ENCODE peak calls at places on chromosomes 12 and 14, in seven cellular contexts. G is ovary, P is pancreas, F is iPS DF 6.9, C is transverse colon, J is IMR-90, W is body of pancreas. N is an unnamed sample. For H3K27me3, the result is how much of the 10 kb centered on the place peaks cover.

GRCh38 chr14:63895510-63895909 is 42.7 kb downstream of the SYNE2 start:
- DNase-seq in G (no peak), P (no peak), F (no peak), C (no peak), J (no peak), W (no peak), N (no peak)

GRCh38 chr12:72241552-72241951 is 30.6 kb upstream of the TRHDE start:
- DNase-seq in G (no peak), P (no peak), F (no peak), C (no peak), J (no peak), W (no peak), N (no peak)

GRCh38 chr12:87439990-87440827 is 589.0 kb downstream of the C12orf50 start:
- DNase-seq in G (no peak), P (no peak), F (no peak), C (peak), J (peak), W (peak), N (no peak)

GRCh38 chr12:3998968-3999792 is 126.0 kb upstream of the PARP11 start:
- DNase-seq in G (no peak), P (peak), F (no peak), C (peak), J (no peak), W (peak), N (no peak)

GRCh38 chr12:31362759-31363415 is 36.9 kb upstream of the SINHCAF start:
- DNase-seq in G (no peak), P (no peak), F (no peak), C (peak), J (no peak), W (no peak), N (no peak)

GRCh38 chr12:48988030-48988649 is 10.0 kb downstream of the WNT1 start:
- DNase-seq in G (no peak), P (no peak), F (no peak), C (peak), J (peak), W (peak), N (no peak)

GRCh38 chr12:94954029-94954685 is 49.3 kb downstream of the NDUFA12 start:
- DNase-seq in G (no peak), P (peak), F (no peak), C (peak), J (peak), W (peak), N (no peak)

GRCh38 chr12:45232771-45233372 is 17.0 kb downstream of the ANO6 start:
- DNase-seq in G (no peak), P (peak), F (no peak), C (no peak), J (peak), W (peak), N (peak)

GRCh38 chr12:107322063-107322462 is 228.7 kb upstream of the CRY1 start:
- DNase-seq in G (no peak), P (no peak), F (no peak), C (no peak), J (no peak), W (no peak), N (no peak)

GRCh38 chr12:113070117-113070906 is 13.8 kb downstream of the DTX1 start:
- DNase-seq in G (no peak), P (no peak), F (no peak), C (peak), J (no peak), W (no peak), N (no peak)

GRCh38 chr14:61749867-61750266 is 12.4 kb upstream of the SNAPC1 start:
- DNase-seq in G (no peak), P (no peak), F (no peak), C (peak), J (no peak), W (no peak), N (no peak)

GRCh38 chr14:54881235-54881760 is 21.3 kb downstream of the GCH1 start:
- DNase-seq in G (no peak), P (no peak), F (no peak), C (no peak), J (peak), W (no peak), N (no peak)

GRCh38 chr14:68877993-68878575 is 85.2 kb upstream of the ZFP36L1 start:
- DNase-seq in G (no peak), P (no peak), F (no peak), C (no peak), J (no peak), W (no peak), N (no peak)

GRCh38 chr14:94582199-94582750 is 1.0 kb downstream of the SERPINA5 start:
- DNase-seq in G (peak), P (peak), F (no peak), C (no peak), J (no peak), W (peak), N (no peak)

GRCh38 chr12:98594050-98594853 is 766 bp downstream of the SLC25A3 start:
- DNase-seq in G (no peak), P (peak), F (no peak), C (peak), J (no peak), W (peak), N (peak)

GRCh38 chr14:50955373-50956043 is 11.2 kb upstream of the PYGL start:
- DNase-seq in G (no peak), P (no peak), F (no peak), C (peak), J (peak), W (peak), N (peak)

GRCh38 chr12:108694812-108695278 is 36.5 kb downstream of the CORO1C start:
- DNase-seq in G (no peak), P (no peak), F (no peak), C (no peak), J (peak), W (no peak), N (no peak)

GRCh38 chr14:82905762-82906161 is 1372.1 kb upstream of the SEL1L start:
- DNase-seq in G (no peak), P (no peak), F (no peak), C (no peak), J (no peak), W (no peak), N (no peak)

GRCh38 chr12:27824126-27824842 is 44.2 kb upstream of the MANSC4 start:
- DNase-seq in G (no peak), P (no peak), F (no peak), C (no peak), J (no peak), W (no peak), N (no peak)

GRCh38 chr12:25713264-25713663 is 160.2 kb upstream of the LMNTD1 start:
- DNase-seq in G (no peak), P (no peak), F (no peak), C (no peak), J (no peak), W (no peak), N (no peak)

GRCh38 chr12:5344131-5344530 is 87.8 kb upstream of the NTF3 start:
- DNase-seq in G (no peak), P (no peak), F (no peak), C (no peak), J (no peak), W (no peak), N (no peak)

GRCh38 chr12:5345534-5345933 is 86.4 kb upstream of the NTF3 start:
- DNase-seq in G (no peak), P (no peak), F (no peak), C (no peak), J (no peak), W (no peak), N (no peak)

GRCh38 chr12:5343711-5344110 is 88.2 kb upstream of the NTF3 start:
- DNase-seq in G (no peak), P (no peak), F (no peak), C (no peak), J (no peak), W (no peak), N (no peak)

GRCh38 chr12:5348491-5348890 is 83.4 kb upstream of the NTF3 start:
- DNase-seq in G (no peak), P (no peak), F (no peak), C (no peak), J (no peak), W (no peak), N (no peak)

DNA sequence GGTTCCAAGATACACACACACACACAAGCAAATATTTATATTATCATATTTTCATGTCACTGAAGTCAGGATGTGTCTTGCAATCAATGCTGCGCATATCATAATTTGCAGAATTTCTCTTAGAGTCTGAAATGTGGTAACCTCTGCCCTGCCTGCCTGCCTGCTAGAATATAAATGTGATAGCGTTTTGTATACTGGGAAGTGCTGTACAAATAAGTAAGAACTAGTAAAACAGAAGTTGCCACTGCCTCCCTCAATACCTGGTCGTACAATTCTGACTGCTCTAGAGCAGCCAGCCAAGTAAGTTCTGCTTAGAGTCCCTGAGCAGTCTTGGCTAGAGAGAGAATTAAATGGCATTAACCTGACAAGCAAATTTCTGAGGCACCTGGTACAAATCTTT is 83.9 kb upstream of the NTF3 start:
- DNase-seq in G (no peak), P (no peak), F (no peak), C (no peak), J (no peak), W (no peak), N (no peak)
- H3K27me3 ChIP-seq in G (under half), P (under half), F (under half), C (under half), J (under half), W (under half), N (under half)

GRCh38 chr14:52949249-52949648 is 1.6 kb downstream of the FERMT2 start:
- DNase-seq in G (no peak), P (no peak), F (no peak), C (no peak), J (no peak), W (no peak), N (no peak)

GRCh38 chr14:52949711-52950409 is 990 bp downstream of the FERMT2 start:
- DNase-seq in G (no peak), P (no peak), F (no peak), C (no peak), J (peak), W (peak), N (no peak)

GRCh38 chr14:52950898-52951729 is at the start of gene FERMT2:
- DNase-seq in G (peak), P (peak), F (peak), C (peak), J (peak), W (peak), N (peak)

GRCh38 chr14:52950410-52950897 is 396 bp downstream of the FERMT2 start:
- DNase-seq in G (peak), P (peak), F (no peak), C (peak), J (peak), W (peak), N (peak)

GRCh38 chr14:52951730-52952481 is 1.1 kb upstream of the FERMT2 start:
- DNase-seq in G (no peak), P (peak), F (no peak), C (peak), J (peak), W (peak), N (peak)
- H3K27me3 ChIP-seq in G (under half), P (under half), F (under half), C (half or more), J (under half), W (under half), N (under half)

DNA sequence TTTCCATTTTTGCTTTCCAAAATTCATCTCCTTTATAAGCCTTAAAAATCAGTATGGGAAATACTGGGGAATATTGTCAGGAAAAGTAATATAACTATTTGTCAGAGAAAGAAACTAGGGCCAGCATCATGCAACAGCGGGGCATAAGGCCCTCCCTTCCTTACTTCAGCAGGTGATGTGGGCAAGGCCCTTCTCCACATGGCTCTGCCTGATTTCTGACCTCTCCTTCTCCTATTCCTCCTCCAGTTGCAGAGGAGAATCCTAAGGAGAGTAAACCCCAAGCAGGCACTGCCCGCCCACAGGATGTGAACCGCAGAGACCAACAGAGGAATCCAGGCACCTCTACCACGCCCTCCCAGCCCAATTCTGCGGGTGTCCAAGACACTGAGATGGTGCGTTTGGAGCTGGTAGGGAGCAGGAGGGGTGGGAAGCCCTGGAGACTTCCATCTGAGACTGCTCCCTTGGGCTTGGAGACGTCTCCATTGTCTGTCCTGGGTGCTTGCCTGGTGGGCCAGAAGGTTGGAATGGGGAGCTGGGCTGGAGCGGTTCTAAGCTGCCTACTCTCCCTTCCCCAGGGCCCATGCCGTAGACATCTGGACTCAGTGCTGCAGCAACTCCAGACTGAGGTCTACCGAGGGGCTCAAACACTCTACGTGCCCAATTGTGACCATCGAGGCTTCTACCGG is 2.7 kb upstream of the SOAT2 start:
- DNase-seq in G (no peak), P (no peak), F (no peak), C (no peak), J (no peak), W (no peak), N (no peak)
- H3K27me3 ChIP-seq in G (under half), P (under half), F (under half), C (under half), J (under half), W (under half), N (under half)

GRCh38 chr14:96197163-96197852 is 7.3 kb upstream of the BDKRB2 start:
- DNase-seq in G (no peak), P (no peak), F (no peak), C (no peak), J (no peak), W (no peak), N (no peak)

GRCh38 chr14:96194262-96194656 is 10.4 kb upstream of the BDKRB2 start:
- DNase-seq in G (no peak), P (no peak), F (no peak), C (no peak), J (no peak), W (no peak), N (no peak)

GRCh38 chr14:96192975-96193805 is 11.4 kb upstream of the BDKRB2 start:
- DNase-seq in G (no peak), P (no peak), F (no peak), C (no peak), J (no peak), W (peak), N (no peak)

GRCh38 chr14:96194657-96195431 is 9.8 kb upstream of the BDKRB2 start:
- DNase-seq in G (no peak), P (peak), F (no peak), C (no peak), J (no peak), W (peak), N (no peak)

DNA sequence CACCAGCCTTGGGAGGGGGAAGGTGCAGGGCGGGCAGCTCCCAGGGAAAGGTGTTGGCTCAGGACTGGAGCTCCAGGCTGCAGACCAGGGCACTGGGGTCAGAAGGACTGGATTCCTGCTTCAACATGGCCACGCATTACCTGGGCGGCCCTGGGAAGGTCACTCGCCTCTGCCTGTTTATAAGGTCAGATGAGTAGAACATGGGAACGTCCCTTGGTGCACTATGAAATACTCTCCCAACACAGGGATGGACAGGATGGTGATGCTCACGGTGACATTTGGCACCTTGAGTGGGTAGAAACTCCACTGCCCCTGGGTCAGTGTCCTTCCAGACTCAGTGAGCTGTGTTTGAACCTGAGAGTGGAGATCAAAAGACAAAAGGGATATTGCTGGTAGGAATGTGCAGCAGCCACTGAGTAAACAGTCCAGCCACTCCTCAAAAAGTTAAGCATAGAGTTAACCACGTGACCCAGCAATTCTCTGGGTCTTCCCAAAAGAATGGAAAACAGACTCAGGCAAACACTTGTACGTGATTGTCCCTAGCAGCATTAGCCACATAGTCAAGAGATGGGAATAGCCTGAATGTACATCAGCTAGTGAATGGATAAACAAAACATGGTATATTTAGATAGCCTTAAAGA is 9.1 kb upstream of the BDKRB2 start:
- DNase-seq in G (no peak), P (no peak), F (no peak), C (no peak), J (no peak), W (no peak), N (no peak)
- H3K27me3 ChIP-seq in G (under half), P (under half), F (under half), C (under half), J (under half), W (under half), N (under half)